ENCODE peak calls at places on chromosomes 12 and 14, in five cellular contexts. W is IMR-90, E is H9, R is neuronal stem cell, Z is H1. C is an unnamed sample.

GRCh38 chr14:99726538-99727095 is 42.5 kb downstream of the CYP46A1 start:
- DNase-seq in W (no peak), E (peak; percentile 27), R (no peak), Z (peak; percentile 46), C (no peak)

GRCh38 chr12:48978291-48978740 is at the start of gene WNT1:
- DNase-seq in W (no peak), E (no peak), R (no peak), Z (peak; percentile 70), C (no peak)

GRCh38 chr12:107322063-107322462 is 228.7 kb upstream of the CRY1 start:
- DNase-seq in W (no peak), E (no peak), R (no peak), Z (no peak), C (no peak)

GRCh38 chr12:116901612-116902011 is 9.1 kb upstream of the FBXW8 start:
- DNase-seq in W (no peak), E (no peak), R (no peak), Z (no peak), C (no peak)

GRCh38 chr12:3083949-3084348 is 6.8 kb downstream of the TSPAN9 start:
- DNase-seq in W (no peak), E (no peak), R (no peak), Z (no peak), C (no peak)

GRCh38 chr12:62403031-62403430 is 63.6 kb upstream of the MON2 start:
- DNase-seq in W (no peak), E (no peak), R (no peak), Z (no peak), C (peak; percentile 9)

GRCh38 chr12:123998960-123999359 is 25.9 kb downstream of the ZNF664 start:
- DNase-seq in W (peak; percentile 80), E (no peak), R (no peak), Z (no peak), C (peak; percentile 82)

GRCh38 chr12:122265433-122265832 is 861 bp downstream of the VPS33A start:
- DNase-seq in W (no peak), E (no peak), R (no peak), Z (no peak), C (no peak)

GRCh38 chr14:89672636-89673279 is 255.7 kb upstream of the FOXN3 start:
- DNase-seq in W (no peak), E (no peak), R (no peak), Z (no peak), C (peak; percentile 9)

GRCh38 chr14:99515301-99516155 is 34.3 kb downstream of the CCNK start:
- DNase-seq in W (no peak), E (peak; percentile 27), R (no peak), Z (no peak), C (no peak)

GRCh38 chr14:92586001-92586947 is 72.7 kb downstream of the RIN3 start:
- DNase-seq in W (peak; percentile 99), E (no peak), R (no peak), Z (no peak), C (peak; percentile 99)

GRCh38 chr14:102988054-102988453 is 65.6 kb downstream of the AMN start:
- DNase-seq in W (no peak), E (no peak), R (no peak), Z (no peak), C (peak; percentile 21)

GRCh38 chr12:70449074-70449757 is 83.1 kb downstream of the KCNMB4 start:
- DNase-seq in W (peak; percentile 10), E (no peak), R (no peak), Z (no peak), C (no peak)

GRCh38 chr12:131352296-131352900 is 358.5 kb upstream of the SFSWAP start:
- DNase-seq in W (no peak), E (peak; percentile 28), R (no peak), Z (no peak), C (no peak)

GRCh38 chr14:21915814-21916213 is 242.2 kb upstream of the OR4E1 start:
- DNase-seq in W (no peak), E (no peak), R (no peak), Z (no peak), C (no peak)

GRCh38 chr12:101642115-101643067 is 47.6 kb downstream of the MYBPC1 start:
- DNase-seq in W (no peak), E (peak; percentile 92), R (peak; percentile 2), Z (peak; percentile 77), C (no peak)

GRCh38 chr14:67513631-67514108 is 19.4 kb upstream of the PLEKHH1 start:
- DNase-seq in W (no peak), E (no peak), R (no peak), Z (no peak), C (no peak)

GRCh38 chr12:49626836-49627235 is 3.5 kb downstream of the PRPF40B start:
- DNase-seq in W (no peak), E (no peak), R (no peak), Z (no peak), C (no peak)

GRCh38 chr14:63938198-63939005 is 85.6 kb downstream of the SYNE2 start:
- DNase-seq in W (peak; percentile 2), E (no peak), R (no peak), Z (no peak), C (peak; percentile 42)

GRCh38 chr14:75282166-75282547 is 3.5 kb downstream of the FOS start:
- DNase-seq in W (peak; percentile 60), E (no peak), R (no peak), Z (no peak), C (peak; percentile 98)

GRCh38 chr14:66082009-66082408 is 404.2 kb upstream of the CCDC196 start:
- DNase-seq in W (no peak), E (no peak), R (no peak), Z (no peak), C (peak; percentile 33)

GRCh38 chr14:92546347-92547053 is 32.9 kb downstream of the RIN3 start:
- DNase-seq in W (peak; percentile 82), E (no peak), R (no peak), Z (no peak), C (peak; percentile 95)

GRCh38 chr14:79638647-79639266 is 572.5 kb downstream of the DIO2 start:
- DNase-seq in W (no peak), E (no peak), R (no peak), Z (no peak), C (no peak)

GRCh38 chr12:107564946-107565345 is 120.7 kb upstream of the PWP1 start:
- DNase-seq in W (peak; percentile 16), E (peak; percentile 64), R (peak; percentile 8), Z (no peak), C (no peak)

GRCh38 chr14:62179367-62180018 is 417.3 kb downstream of the SNAPC1 start:
- DNase-seq in W (peak; percentile 91), E (peak; percentile 64), R (peak; percentile 64), Z (peak; percentile 60), C (peak; percentile 73)

GRCh38 chr14:28661171-28661772 is 105.3 kb upstream of the FOXG1 start:
- DNase-seq in W (peak; percentile 28), E (peak; percentile 49), R (no peak), Z (peak; percentile 53), C (peak; percentile 48)

GRCh38 chr12:15979096-15980091 is 68.3 kb downstream of the DERA start:
- DNase-seq in W (peak; percentile 93), E (peak; percentile 70), R (no peak), Z (no peak), C (peak; percentile 37)

GRCh38 chr12:102321305-102322082 is 123.9 kb upstream of the PMCH start:
- DNase-seq in W (no peak), E (no peak), R (no peak), Z (no peak), C (no peak)

GRCh38 chr12:107131832-107132616 is 38.7 kb upstream of the CRY1 start:
- DNase-seq in W (peak; percentile 68), E (peak; percentile 41), R (peak; percentile 71), Z (peak; percentile 50), C (peak; percentile 53)

GRCh38 chr12:44484862-44485261 is 391.3 kb downstream of the NELL2 start:
- DNase-seq in W (no peak), E (no peak), R (no peak), Z (no peak), C (no peak)

GRCh38 chr12:44488180-44488579 is 387.9 kb downstream of the NELL2 start:
- DNase-seq in W (no peak), E (no peak), R (no peak), Z (no peak), C (no peak)

DNA sequence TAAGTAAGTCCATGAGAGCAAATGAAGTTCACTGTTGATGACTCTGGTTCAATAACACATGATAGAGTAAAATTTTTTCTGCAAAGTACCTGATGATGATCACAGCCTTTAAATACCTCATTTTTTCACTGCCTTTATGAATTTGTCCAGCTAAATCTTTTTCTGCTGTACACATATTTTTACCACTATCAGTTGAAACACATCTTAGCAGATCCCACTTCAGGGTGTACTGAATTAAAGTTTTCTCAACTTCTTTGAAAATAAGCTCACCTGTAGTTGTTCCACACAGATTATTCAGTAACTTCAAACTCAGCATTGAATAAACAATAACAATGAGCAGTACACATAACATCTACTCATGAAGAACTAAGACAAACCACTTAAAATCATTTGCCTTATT is 385.9 kb downstream of the NELL2 start:
- DNase-seq in W (no peak), E (no peak), R (no peak), Z (no peak), C (no peak)
- H2AFZ ChIP-seq in W (no peak overlapping the region), E (no peak overlapping the region), R (no peak overlapping the region), Z (no peak overlapping the region), C (no peak overlapping the region)

GRCh38 chr14:35337074-35337556 is 44.9 kb downstream of the PSMA6 start:
- DNase-seq in W (no peak), E (no peak), R (no peak), Z (no peak), C (no peak)
- H2AK5ac ChIP-seq in W (peak overlapping the region; percentile 78), E (no peak overlapping the region), R (peak overlapping the region; percentile 66), Z (no peak overlapping the region), C (peak overlapping the region; percentile 18)

GRCh38 chr14:96120392-96120791 is 81.2 kb downstream of the C14orf132 start:
- DNase-seq in W (no peak), E (peak; percentile 5), R (no peak), Z (no peak), C (no peak)

GRCh38 chr14:96119947-96120346 is 80.8 kb downstream of the C14orf132 start:
- DNase-seq in W (peak; percentile 43), E (no peak), R (no peak), Z (no peak), C (no peak)

GRCh38 chr14:96122496-96122895 is 82.1 kb upstream of the BDKRB2 start:
- DNase-seq in W (peak; percentile 90), E (no peak), R (no peak), Z (no peak), C (peak; percentile 94)

GRCh38 chr14:96120941-96121340 is 81.8 kb downstream of the C14orf132 start:
- DNase-seq in W (no peak), E (no peak), R (no peak), Z (no peak), C (no peak)

DNA sequence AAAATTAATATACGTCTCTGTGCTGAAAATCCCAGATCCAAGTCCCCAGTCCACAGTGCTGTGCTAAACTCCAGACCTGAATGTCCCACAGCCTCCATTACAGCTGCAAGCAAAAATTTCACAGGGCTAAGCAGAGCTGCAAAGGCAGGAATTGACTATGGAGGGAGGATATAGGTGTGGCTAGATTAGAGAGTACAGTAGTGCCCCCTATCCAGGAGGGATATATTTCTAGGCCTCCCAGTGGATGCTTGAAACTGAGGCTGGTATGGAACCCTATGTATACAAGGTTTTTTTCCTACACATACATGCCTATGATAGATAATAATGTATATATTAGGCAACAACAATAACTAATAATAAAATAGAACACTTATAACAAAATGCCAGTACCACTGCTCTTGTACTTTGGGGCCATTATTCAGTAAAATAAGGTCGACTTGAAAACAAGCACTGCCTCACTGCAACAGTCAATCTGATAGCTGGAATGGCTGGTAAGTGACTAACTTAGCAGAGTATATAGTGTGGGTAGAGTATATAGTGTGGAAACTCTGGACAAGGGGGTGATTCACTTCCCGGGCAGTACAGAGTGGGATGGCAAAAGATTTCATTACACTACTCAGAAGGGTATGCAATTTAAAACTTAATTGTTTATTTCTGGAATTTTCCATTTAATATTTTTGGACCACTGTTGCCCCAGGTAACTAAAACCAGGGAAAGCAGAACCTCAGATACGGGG is 82.7 kb downstream of the C14orf132 start:
- DNase-seq in W (peak; percentile 94), E (no peak), R (no peak), Z (no peak), C (peak; percentile 90)
- H2BK120ac ChIP-seq in W (peak overlapping the region; percentile 99), E (no peak overlapping the region), R (no peak overlapping the region), Z (no peak overlapping the region), C (no peak overlapping the region)

GRCh38 chr12:4857472-4858291 is 52.0 kb upstream of the KCNA1 start:
- DNase-seq in W (peak; percentile 63), E (peak; percentile 89), R (peak; percentile 82), Z (peak; percentile 92), C (peak; percentile 67)
- H2AFZ ChIP-seq in W (peak overlapping the region; percentile 83), E (no peak overlapping the region), R (peak overlapping the region; percentile 49), Z (peak overlapping the region; percentile 36), C (no peak overlapping the region)